ENCODE peak calls at places on chromosome 7, in four cellular contexts. U is A549, R is AG04449, B is cardiac fibroblast. I is an unnamed sample.

GRCh38 chr7:94698275-94698674 is 42.3 kb upstream of the SGCE start:
- DNase-seq in U (peak), B (peak), R (peak), I (no peak)

GRCh38 chr7:149764481-149765398 is 8.6 kb downstream of the ZNF467 start:
- DNase-seq in U (no peak), B (no peak), R (no peak), I (no peak)

GRCh38 chr7:99790407-99790806 is 6.4 kb upstream of the CYP3A4 start:
- DNase-seq in U (no peak), B (no peak), R (no peak), I (no peak)

GRCh38 chr7:73391396-73391795 is 42.2 kb upstream of the FZD9 start:
- DNase-seq in U (no peak), R (no peak), B (no peak), I (no peak)

GRCh38 chr7:4833691-4834600 is 27.9 kb downstream of the PAPOLB start:
- DNase-seq in R (no peak), B (no peak), U (no peak), I (no peak)

GRCh38 chr7:84847038-84847437 is 339.8 kb downstream of the SEMA3D start:
- DNase-seq in B (no peak), U (no peak), R (no peak), I (no peak)

GRCh38 chr7:38052786-38053185 is 125.3 kb upstream of the STARD3NL start:
- DNase-seq in R (no peak), U (no peak), B (peak), I (no peak)

GRCh38 chr7:17781491-17782215 is 158.6 kb downstream of the SNX13 start:
- DNase-seq in B (peak), R (no peak), U (no peak), I (no peak)

GRCh38 chr7:87202705-87203104 is 16.8 kb downstream of the TMEM243 start:
- DNase-seq in U (no peak), B (no peak), R (no peak), I (no peak)

GRCh38 chr7:146772581-146772980 is 656.0 kb downstream of the CNTNAP2 start:
- DNase-seq in B (no peak), R (no peak), U (no peak), I (no peak)

GRCh38 chr7:105611856-105612775 is 30.8 kb upstream of the EFCAB10 start:
- DNase-seq in R (no peak), U (no peak), B (peak), I (no peak)

GRCh38 chr7:2639994-2640830 is 8.4 kb downstream of the TTYH3 start:
- DNase-seq in R (no peak), U (no peak), B (no peak), I (no peak)

DNA sequence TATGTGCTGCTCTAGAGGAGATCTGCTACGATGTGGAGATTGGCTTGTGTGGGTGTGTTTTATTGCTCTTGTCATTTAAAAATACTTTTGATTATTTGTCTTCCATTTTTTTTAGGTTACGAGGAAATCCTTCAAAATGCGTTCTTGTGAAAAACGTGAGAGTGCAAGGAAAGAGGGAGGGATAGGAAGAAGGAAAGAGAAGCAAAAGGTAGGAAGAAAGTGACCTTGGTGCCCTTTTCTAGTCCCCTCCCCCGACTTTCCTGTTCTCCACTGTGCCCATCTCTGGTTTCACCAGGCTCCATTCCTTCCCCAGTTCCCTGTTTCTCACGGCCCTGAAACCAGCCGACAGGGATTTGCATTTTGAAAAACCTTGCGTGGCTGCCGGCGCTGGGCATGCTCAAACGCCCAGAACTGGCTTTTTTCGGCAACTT is 511 bp upstream of the GNAI1 start:
- DNase-seq in U (no peak), R (no peak), B (no peak), I (no peak)
- H3K4me3 ChIP-seq in U (peak), R (peak), B (peak), I (peak)

GRCh38 chr7:124992881-124993562 is 63.4 kb upstream of the POT1 start:
- DNase-seq in R (peak), U (peak), B (peak), I (peak)
- H3K4me3 ChIP-seq in R (peak), U (no peak), B (peak), I (no peak)

GRCh38 chr7:42378149-42378548 is 141.1 kb upstream of the GLI3 start:
- DNase-seq in B (no peak), R (no peak), U (no peak), I (no peak)

GRCh38 chr7:42385912-42386311 is 148.9 kb upstream of the GLI3 start:
- DNase-seq in B (no peak), U (no peak), R (no peak), I (no peak)

DNA sequence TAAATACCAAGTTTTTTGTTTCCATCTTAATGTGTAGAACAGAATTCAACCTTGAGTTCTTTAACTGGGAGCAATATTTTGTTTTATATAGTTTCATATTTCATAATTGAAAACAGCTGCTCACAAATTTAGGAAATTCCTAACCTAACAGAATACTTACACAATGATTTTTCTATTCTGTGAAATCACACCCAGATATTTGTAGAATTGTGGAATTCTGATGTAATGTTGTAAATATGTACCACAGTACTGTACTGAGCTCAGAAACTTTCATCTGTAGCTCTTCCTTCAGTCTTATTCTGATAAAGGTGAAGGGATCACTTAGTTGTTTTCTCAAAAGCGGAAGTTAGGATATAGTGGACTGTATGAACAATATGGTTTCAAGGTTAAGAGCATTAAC is 143.4 kb upstream of the GLI3 start:
- DNase-seq in U (no peak), B (peak), R (no peak), I (no peak)
- H3K4me3 ChIP-seq in U (no peak), B (no peak), R (no peak), I (no peak)

DNA sequence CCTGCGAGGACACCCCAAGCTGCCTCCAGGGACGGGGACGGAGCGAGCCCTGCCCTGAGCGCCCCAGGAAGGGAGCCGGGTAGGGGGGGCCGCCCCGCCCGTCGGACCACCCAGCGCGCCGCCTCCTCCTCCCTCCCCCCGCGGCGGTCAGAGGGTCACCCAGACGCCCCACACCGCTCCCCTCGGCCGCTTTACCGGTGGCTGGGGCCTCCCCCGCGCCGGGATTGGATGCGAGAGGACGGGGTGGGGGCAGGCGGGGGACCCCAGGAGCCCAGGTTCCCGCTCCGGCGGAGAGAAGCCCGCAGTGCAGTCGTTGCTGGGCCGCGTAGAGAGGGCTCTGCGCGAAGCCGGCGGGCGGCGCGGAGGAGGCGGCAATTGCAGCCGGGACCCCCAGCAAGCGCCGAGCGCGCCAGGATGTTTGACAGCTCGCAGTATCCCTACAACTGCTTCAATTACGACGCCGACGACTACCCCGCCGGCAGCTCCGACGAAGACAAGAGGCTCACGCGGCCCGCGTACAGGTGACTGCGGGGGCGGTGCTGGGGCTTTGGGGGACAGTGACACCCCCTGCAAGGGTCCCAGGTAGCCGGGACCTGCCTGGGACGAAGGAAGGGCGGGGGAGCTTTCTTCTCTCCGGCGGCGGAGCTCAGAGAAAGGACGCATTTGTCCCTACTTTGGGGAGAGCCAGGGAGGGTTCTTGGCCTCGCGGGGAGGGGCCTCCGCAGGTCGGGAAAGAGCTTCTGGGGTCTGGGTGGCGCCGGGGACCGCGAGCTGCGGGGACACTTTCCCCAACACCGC is at the start of gene FOXL3:
- DNase-seq in R (no peak), U (no peak), B (no peak), I (no peak)
- H3K4me3 ChIP-seq in R (no peak), U (no peak), B (no peak), I (no peak)

GRCh38 chr7:20331912-20332317 is 1.2 kb downstream of the ITGB8 start:
- DNase-seq in U (no peak), R (no peak), B (no peak), I (no peak)
- H3K4me3 ChIP-seq in U (peak), R (peak), B (peak), I (peak)

DNA sequence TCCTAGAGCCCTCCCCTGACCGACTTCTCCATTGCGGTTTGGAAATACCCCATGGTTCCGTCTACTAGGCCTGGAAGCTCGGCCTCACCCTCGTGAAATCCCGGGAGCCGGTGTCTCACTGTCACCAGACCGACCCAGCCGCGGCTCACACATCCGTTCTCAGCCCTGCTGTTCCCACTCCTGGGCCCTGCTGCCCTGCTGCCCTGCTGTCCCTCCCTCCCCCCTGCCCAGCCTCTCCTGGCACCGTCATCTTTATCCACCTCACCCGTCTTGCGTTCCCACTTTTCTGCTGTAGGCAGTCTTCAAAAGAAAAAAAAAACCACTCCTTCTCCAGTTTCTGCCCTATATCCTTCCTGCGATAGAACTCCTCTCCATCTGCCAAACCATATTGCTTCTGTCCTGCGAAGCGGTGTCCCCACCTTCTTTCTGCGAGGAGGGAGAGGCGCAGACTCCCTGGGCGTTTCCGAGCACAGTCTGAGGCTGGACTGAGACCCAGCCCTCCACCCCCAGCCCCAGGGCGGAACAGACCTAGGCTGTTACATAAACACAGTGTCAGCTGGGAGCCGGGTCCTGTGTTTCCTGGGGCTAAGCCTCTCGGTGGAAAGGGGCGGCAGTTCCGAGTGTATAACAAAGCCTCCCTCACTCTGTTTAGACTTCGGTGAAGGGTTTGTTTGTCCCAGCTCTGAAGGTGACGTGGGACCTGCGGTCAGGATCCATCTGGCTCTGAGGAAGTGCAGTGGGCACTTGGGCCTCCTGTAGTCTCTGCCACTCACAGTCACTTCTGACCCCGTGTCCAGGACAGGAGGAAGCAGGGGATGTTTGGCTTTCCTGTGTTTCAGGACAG is 2.8 kb downstream of the AGAP3 start:
- DNase-seq in U (no peak), R (no peak), B (peak), I (peak)
- H3K4me3 ChIP-seq in U (no peak), R (peak), B (peak), I (peak)

I was measured in RWPE2.